ENCODE peak calls at places on chromosome 15, in seven cellular contexts. Z is GM12878; L is AG09309; T is stimulated activated CD4-positive, alpha-beta T cell treated with anti-CD3 and anti-CD28 coated beads, Interleukin-1b, Interleukin-23, amount 100 ng/mL, for 4 hours; B is Kasumi-1; K is aorta; R is HTR-8/SVneo. P is an unnamed sample.

GRCh38 chr15:71103102-71103676 is 12.1 kb upstream of the THSD4 start:
- DNase-seq in Z (peak; percentile 26), L (no peak), T (no peak), B (no peak), K (no peak), R (peak; percentile 53), P (no peak)

GRCh38 chr15:65619636-65620290 is 2.0 kb upstream of the SLC24A1 start:
- DNase-seq in Z (no peak), L (no peak), T (no peak), B (no peak), K (no peak), R (no peak), P (no peak)

GRCh38 chr15:71237456-71238188 is 122.4 kb downstream of the THSD4 start:
- DNase-seq in Z (no peak), L (peak; percentile 92), T (no peak), B (no peak), K (no peak), R (peak; percentile 90), P (no peak)

GRCh38 chr15:34240537-34240936 is 15.7 kb downstream of the EMC4 start:
- DNase-seq in Z (no peak), L (no peak), T (no peak), B (no peak), K (no peak), R (no peak), P (no peak)

GRCh38 chr15:59255647-59256380 is 49.2 kb downstream of the LDHAL6B start:
- DNase-seq in Z (no peak), L (no peak), T (no peak), B (no peak), K (no peak), R (peak; percentile 7), P (no peak)

GRCh38 chr15:63382966-63383710 is 1.5 kb upstream of the CA12 start:
- DNase-seq in Z (no peak), L (no peak), T (no peak), B (no peak), K (no peak), R (no peak), P (no peak)

GRCh38 chr15:62360286-62360685 is 195.2 kb upstream of the C2CD4B start:
- DNase-seq in Z (no peak), L (no peak), T (no peak), B (no peak), K (no peak), R (no peak), P (no peak)

GRCh38 chr15:29045717-29046116 is 159.9 kb downstream of the APBA2 start:
- DNase-seq in Z (no peak), L (no peak), T (no peak), B (no peak), K (no peak), R (peak; percentile 26), P (no peak)

GRCh38 chr15:28913171-28913765 is 27.5 kb downstream of the APBA2 start:
- DNase-seq in Z (no peak), L (no peak), T (no peak), B (no peak), K (peak; percentile 56), R (peak; percentile 33), P (no peak)

GRCh38 chr15:55630921-55631320 is 42.8 kb upstream of the PYGO1 start:
- DNase-seq in Z (no peak), L (no peak), T (no peak), B (no peak), K (no peak), R (no peak), P (no peak)

GRCh38 chr15:87752250-87752951 is 504.1 kb downstream of the NTRK3 start:
- DNase-seq in Z (no peak), L (peak; percentile 76), T (no peak), B (no peak), K (no peak), R (peak; percentile 75), P (no peak)

GRCh38 chr15:51828621-51829359 is 663 bp upstream of the TMOD3 start:
- DNase-seq in Z (no peak), L (no peak), T (no peak), B (no peak), K (no peak), R (peak; percentile 36), P (no peak)

GRCh38 chr15:89197503-89197971 is 23.8 kb downstream of the RLBP1 start:
- DNase-seq in Z (no peak), L (no peak), T (no peak), B (no peak), K (no peak), R (no peak), P (no peak)

GRCh38 chr15:60326824-60327654 is 70.7 kb downstream of the ANXA2 start:
- DNase-seq in Z (no peak), L (peak; percentile 21), T (peak; percentile 15), B (peak; percentile 71), K (no peak), R (no peak), P (no peak)

GRCh38 chr15:78909791-78910228 is 35.0 kb downstream of the CTSH start:
- DNase-seq in Z (peak; percentile 26), L (no peak), T (peak; percentile 4), B (peak; percentile 10), K (no peak), R (peak; percentile 61), P (no peak)

P was measured in activated T-helper 9 cell treated with anti-CD3 and anti-CD28 coated beads, Interleukin-2, amount 50 U/mL, for 16 hours.